ENCODE peak calls at places on chromosomes 2 and 18, in ten cellular contexts. K is IMR-90, I is ovary, V is HepG2, H is A549, Q is right lobe of liver, T is testis, A is upper lobe of left lung, X is gastrocnemius medialis, W is prostate gland. S is an unnamed sample.

GRCh38 chr2:110806053-110806452 is 73.7 kb downstream of the ACOXL start:
- DNase-seq in K (no peak), I (no peak), V (no peak), H (no peak), Q (no peak), T (no peak), A (peak; percentile 81), X (no peak), W (no peak), S (no peak)

GRCh38 chr2:203590496-203590895 is 55.4 kb upstream of the RAPH1 start:
- DNase-seq in K (no peak), I (no peak), V (no peak), H (no peak), Q (no peak), T (no peak), A (no peak), X (no peak), W (no peak), S (no peak)

GRCh38 chr2:225274751-225275150 is 124.8 kb upstream of the NYAP2 start:
- DNase-seq in K (peak; percentile 41), I (no peak), V (no peak), H (no peak), Q (no peak), T (no peak), A (no peak), X (no peak), W (no peak), S (no peak)

GRCh38 chr2:218230882-218231281 is 13.9 kb downstream of the ARPC2 start:
- DNase-seq in K (peak; percentile 42), I (no peak), V (peak; percentile 70), H (peak; percentile 35), Q (no peak), T (no peak), A (no peak), X (no peak), W (no peak), S (no peak)

GRCh38 chr2:212974692-212975091 is 176.7 kb downstream of the IKZF2 start:
- DNase-seq in K (peak; percentile 85), I (no peak), V (no peak), H (no peak), Q (no peak), T (no peak), A (no peak), X (no peak), W (no peak), S (no peak)

GRCh38 chr18:74303936-74304335 is 11.7 kb upstream of the C18orf63 start:
- DNase-seq in K (peak; percentile 25), I (no peak), V (no peak), H (no peak), Q (no peak), T (no peak), A (no peak), X (no peak), W (no peak), S (no peak)

GRCh38 chr2:230203110-230203676 is 16.6 kb downstream of the SP110 start:
- DNase-seq in K (no peak), I (no peak), V (no peak), H (no peak), Q (no peak), T (peak; percentile 19), A (peak; percentile 30), X (no peak), W (no peak), S (no peak)

GRCh38 chr2:36820942-36821605 is 124.6 kb downstream of the VIT start:
- DNase-seq in K (no peak), I (no peak), V (peak; percentile 55), H (no peak), Q (no peak), T (no peak), A (no peak), X (no peak), W (peak; percentile 75), S (no peak)

GRCh38 chr18:32974421-32975165 is 201.8 kb upstream of the KLHL14 start:
- DNase-seq in K (no peak), I (no peak), V (no peak), H (no peak), Q (no peak), T (no peak), A (no peak), X (no peak), W (no peak), S (no peak)

GRCh38 chr18:64474751-64475150 is 325.9 kb upstream of the LINC00305 start:
- DNase-seq in K (no peak), I (no peak), V (no peak), H (no peak), Q (no peak), T (no peak), A (no peak), X (no peak), W (no peak), S (no peak)

GRCh38 chr18:54742120-54742519 is 86.2 kb upstream of the RAB27B start:
- DNase-seq in K (no peak), I (no peak), V (no peak), H (no peak), Q (no peak), T (no peak), A (no peak), X (no peak), W (no peak), S (no peak)

DNA sequence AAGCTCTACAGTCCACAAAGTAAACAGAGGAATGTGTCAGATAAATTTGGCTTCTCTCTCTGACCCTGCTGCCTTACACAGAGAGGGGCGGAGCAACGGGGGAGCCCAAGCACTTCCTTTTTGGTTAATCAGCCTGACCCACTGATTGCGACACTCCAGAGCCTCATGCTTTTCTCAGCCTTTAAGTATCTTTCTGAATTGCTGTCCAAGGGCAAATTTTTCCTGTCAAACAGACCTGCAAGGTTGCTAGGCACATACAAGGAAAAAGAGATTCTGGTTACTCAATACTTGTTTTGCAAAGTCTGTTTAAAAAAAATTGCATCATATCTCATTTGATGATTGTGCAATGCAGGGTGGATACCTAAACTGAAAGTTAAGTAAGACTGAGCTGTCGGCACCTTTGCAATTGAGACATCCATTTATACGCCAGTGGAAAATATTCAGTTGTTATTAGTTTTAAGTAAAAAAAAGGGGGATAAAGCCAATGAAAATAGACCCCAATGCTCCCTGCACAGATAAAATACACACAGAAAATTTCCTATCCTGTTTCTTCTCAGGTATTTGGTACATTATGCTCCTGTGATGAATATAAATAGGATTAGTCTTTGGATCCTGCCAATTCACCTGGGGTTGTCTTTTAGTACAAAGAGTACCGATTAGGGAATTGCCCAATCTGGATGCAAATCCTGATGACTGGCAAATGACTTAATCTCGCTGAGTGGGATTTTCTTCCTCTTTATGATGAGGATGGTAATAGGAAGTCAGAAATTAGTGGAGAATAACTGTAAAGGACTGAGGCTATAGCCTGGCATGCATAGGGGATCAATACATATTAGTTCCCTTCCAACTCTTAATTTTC is 260.2 kb upstream of the TRIB2 start:
- DNase-seq in K (peak; percentile 99), I (peak; percentile 81), V (peak; percentile 95), H (peak; percentile 26), Q (peak; percentile 83), T (peak; percentile 83), A (no peak), X (peak; percentile 92), W (peak; percentile 88), S (peak; percentile 96)
- H3K27ac ChIP-seq in K (peak overlapping the region; percentile 50), I (no peak overlapping the region), V (peak overlapping the region; percentile 38), H (no peak overlapping the region), Q (peak overlapping the region; percentile 69), T (peak overlapping the region; percentile 51), A (peak overlapping the region; percentile 82), X (peak overlapping the region; percentile 82), W (peak overlapping the region; percentile 56), S (peak overlapping the region; percentile 78)

GRCh38 chr2:20350753-20351554 is at the start of gene PUM2:
- DNase-seq in K (peak; percentile 94), I (peak; percentile 96), V (peak; percentile 96), H (peak; percentile 85), Q (peak; percentile 93), T (peak; percentile 95), A (peak; percentile 99), X (peak; percentile 95), W (peak; percentile 93), S (peak; percentile 95)

GRCh38 chr2:20351555-20352229 is 1.0 kb upstream of the PUM2 start:
- DNase-seq in K (no peak), I (no peak), V (peak; percentile 90), H (no peak), Q (no peak), T (no peak), A (no peak), X (no peak), W (peak; percentile 68), S (no peak)

GRCh38 chr2:20349457-20350034 is 1.1 kb downstream of the PUM2 start:
- DNase-seq in K (peak; percentile 27), I (no peak), V (no peak), H (no peak), Q (no peak), T (no peak), A (no peak), X (no peak), W (no peak), S (no peak)

GRCh38 chr2:20348542-20348941 is 2.1 kb downstream of the PUM2 start:
- DNase-seq in K (no peak), I (no peak), V (no peak), H (no peak), Q (peak; percentile 28), T (no peak), A (peak; percentile 41), X (no peak), W (no peak), S (no peak)

DNA sequence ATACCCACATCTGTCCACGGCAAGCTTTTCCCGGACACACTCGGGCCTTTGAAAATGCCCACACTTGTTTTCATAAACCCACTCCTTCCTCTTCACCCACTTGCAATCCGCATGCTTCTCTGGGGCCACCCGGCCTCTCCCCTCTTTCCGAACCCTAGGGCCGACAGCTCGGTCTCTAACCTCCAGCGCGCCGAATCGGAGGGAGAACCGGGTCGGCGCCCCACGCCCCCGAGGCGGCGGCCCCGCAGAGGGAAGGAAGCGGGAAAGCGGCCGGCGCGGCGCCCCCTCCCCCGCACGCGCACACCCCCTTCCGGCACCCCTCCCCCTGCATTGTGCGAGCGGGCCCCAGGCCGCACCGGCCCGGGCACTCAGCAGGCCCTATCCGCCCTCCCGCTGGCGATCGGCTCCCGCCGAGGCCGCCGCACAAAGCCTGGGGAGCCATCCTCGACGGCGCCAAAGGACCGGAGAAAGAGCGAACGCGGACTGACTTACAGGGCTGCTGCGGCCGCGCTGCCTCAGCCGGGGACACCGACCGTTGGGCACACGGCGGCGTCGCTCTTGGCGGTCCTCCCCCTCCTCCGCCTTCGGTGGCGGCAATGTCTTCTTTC is 435 bp downstream of the PUM2 start:
- DNase-seq in K (no peak), I (peak; percentile 78), V (peak; percentile 38), H (peak; percentile 41), Q (peak; percentile 71), T (peak; percentile 65), A (peak; percentile 93), X (no peak), W (peak; percentile 38), S (peak; percentile 76)
- TF ChIP-seq POLR2A in K (peak; percentile 5), I (no peak), V (peak; percentile 31), H (peak; percentile 34), Q (no peak), T (no peak), A (no peak), X (no peak), W (no peak), S (no peak)

GRCh38 chr2:73290049-73290839 is 3.1 kb downstream of the EGR4 start:
- DNase-seq in K (peak; percentile 41), I (no peak), V (peak; percentile 61), H (peak; percentile 60), Q (peak; percentile 26), T (peak; percentile 54), A (no peak), X (no peak), W (no peak), S (no peak)
- TF ChIP-seq CTCF in K (peak; percentile 51), I (no peak), V (peak; percentile 86), H (peak; percentile 66), Q (peak; percentile 60), T (no peak), A (peak; percentile 14), X (no peak), W (no peak), S (peak; percentile 29)

GRCh38 chr18:59123588-59124369 is 15.9 kb upstream of the SEC11C start:
- DNase-seq in K (peak; percentile 94), I (no peak), V (no peak), H (peak; percentile 28), Q (no peak), T (no peak), A (no peak), X (no peak), W (no peak), S (no peak)
- H3K27ac ChIP-seq in K (no peak overlapping the region), I (no peak overlapping the region), V (no peak overlapping the region), H (peak overlapping the region; percentile 46), Q (no peak overlapping the region), T (no peak overlapping the region), A (no peak overlapping the region), X (no peak overlapping the region), W (no peak overlapping the region), S (no peak overlapping the region)